ENCODE peak calls at places on chromosomes 7 and 10, in six cellular contexts. One of them, this sample, is unnamed.

GRCh38 chr7:117091721-117092120 is 138.4 kb downstream of the ST7 start:
- DNase-seq in foreskin keratinocyte: no peak
- DNase-seq in neural crest cell: no peak
- DNase-seq in Panc1: no peak
- DNase-seq in glutamatergic neuron: no peak
- DNase-seq in ascending aorta: no peak
- DNase-seq in this sample: no peak

GRCh38 chr7:86470763-86471162 is 172.9 kb upstream of the GRM3 start:
- DNase-seq in foreskin keratinocyte: no peak
- DNase-seq in neural crest cell: no peak
- DNase-seq in Panc1: no peak
- DNase-seq in glutamatergic neuron: no peak
- DNase-seq in ascending aorta: no peak
- DNase-seq in this sample: no peak

GRCh38 chr7:151406886-151407583 is 2.8 kb downstream of the WDR86 start:
- DNase-seq in foreskin keratinocyte: no peak
- DNase-seq in neural crest cell: no peak
- DNase-seq in Panc1: no peak
- DNase-seq in glutamatergic neuron: no peak
- DNase-seq in ascending aorta: no peak
- DNase-seq in this sample: no peak

GRCh38 chr7:35025391-35025870 is 11.9 kb downstream of the DPY19L1 start:
- DNase-seq in foreskin keratinocyte: no peak
- DNase-seq in neural crest cell: no peak
- DNase-seq in Panc1: no peak
- DNase-seq in glutamatergic neuron: no peak
- DNase-seq in ascending aorta: no peak
- DNase-seq in this sample: no peak

GRCh38 chr10:127398140-127398966 is 150.8 kb upstream of the NPS start:
- DNase-seq in foreskin keratinocyte: no peak
- DNase-seq in neural crest cell: no peak
- DNase-seq in Panc1: no peak
- DNase-seq in glutamatergic neuron: no peak
- DNase-seq in ascending aorta: no peak
- DNase-seq in this sample: peak

GRCh38 chr10:117241541-117242462 is 888 bp downstream of the SLC18A2 start:
- DNase-seq in foreskin keratinocyte: no peak
- DNase-seq in neural crest cell: no peak
- DNase-seq in Panc1: no peak
- DNase-seq in glutamatergic neuron: peak
- DNase-seq in ascending aorta: no peak
- DNase-seq in this sample: no peak

GRCh38 chr7:82442492-82443043 is 1.0 kb downstream of the CACNA2D1 start:
- DNase-seq in foreskin keratinocyte: peak
- DNase-seq in neural crest cell: no peak
- DNase-seq in Panc1: peak
- DNase-seq in glutamatergic neuron: peak
- DNase-seq in ascending aorta: no peak
- DNase-seq in this sample: no peak

GRCh38 chr10:87093461-87094372 is 926 bp downstream of the GLUD1 start:
- DNase-seq in foreskin keratinocyte: peak
- DNase-seq in neural crest cell: peak
- DNase-seq in Panc1: no peak
- DNase-seq in glutamatergic neuron: peak
- DNase-seq in ascending aorta: peak
- DNase-seq in this sample: no peak

GRCh38 chr10:114166053-114166452 is 8.0 kb downstream of the CCDC186 start:
- DNase-seq in foreskin keratinocyte: no peak
- DNase-seq in neural crest cell: no peak
- DNase-seq in Panc1: no peak
- DNase-seq in glutamatergic neuron: no peak
- DNase-seq in ascending aorta: no peak
- DNase-seq in this sample: no peak

GRCh38 chr10:1434912-1435692 is 302.2 kb downstream of the ADARB2 start:
- DNase-seq in foreskin keratinocyte: no peak
- DNase-seq in neural crest cell: no peak
- DNase-seq in Panc1: no peak
- DNase-seq in glutamatergic neuron: peak
- DNase-seq in ascending aorta: no peak
- DNase-seq in this sample: no peak

GRCh38 chr7:119606297-119606696 is 666.7 kb upstream of the KCND2 start:
- DNase-seq in foreskin keratinocyte: no peak
- DNase-seq in neural crest cell: no peak
- DNase-seq in Panc1: no peak
- DNase-seq in glutamatergic neuron: no peak
- DNase-seq in ascending aorta: no peak
- DNase-seq in this sample: no peak
- TF ChIP-seq CTCF in foreskin keratinocyte: no peak
- TF ChIP-seq CTCF in neural crest cell: no peak
- TF ChIP-seq CTCF in Panc1: no peak
- TF ChIP-seq CTCF in glutamatergic neuron: no peak
- TF ChIP-seq CTCF in ascending aorta: no peak
- TF ChIP-seq CTCF in this sample: no peak

DNA sequence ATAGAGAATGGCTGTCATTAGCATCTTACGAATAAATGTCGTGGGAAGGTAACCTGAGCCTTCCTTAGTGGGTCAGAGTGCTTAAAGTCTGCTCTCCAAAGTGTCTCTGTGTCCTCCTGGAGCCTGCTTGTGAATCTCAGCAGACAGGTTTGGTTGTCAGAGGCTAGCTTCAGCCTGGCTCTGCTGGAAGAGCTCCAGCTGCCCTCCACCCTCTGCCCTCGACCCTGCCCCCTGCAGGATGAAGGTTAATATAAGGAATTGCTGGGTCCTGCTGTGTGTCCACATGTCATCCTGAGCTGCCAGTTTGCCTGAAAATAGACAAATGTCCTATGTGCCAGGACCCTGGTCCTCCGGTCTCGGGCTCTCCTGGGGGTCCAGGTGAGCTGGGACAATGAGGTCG is 33.5 kb downstream of the FAM241B start:
- DNase-seq in foreskin keratinocyte: no peak
- DNase-seq in neural crest cell: no peak
- DNase-seq in Panc1: no peak
- DNase-seq in glutamatergic neuron: peak
- DNase-seq in ascending aorta: no peak
- DNase-seq in this sample: no peak
- TF ChIP-seq CTCF in foreskin keratinocyte: no peak
- TF ChIP-seq CTCF in neural crest cell: peak
- TF ChIP-seq CTCF in Panc1: no peak
- TF ChIP-seq CTCF in glutamatergic neuron: peak
- TF ChIP-seq CTCF in ascending aorta: no peak
- TF ChIP-seq CTCF in this sample: no peak

DNA sequence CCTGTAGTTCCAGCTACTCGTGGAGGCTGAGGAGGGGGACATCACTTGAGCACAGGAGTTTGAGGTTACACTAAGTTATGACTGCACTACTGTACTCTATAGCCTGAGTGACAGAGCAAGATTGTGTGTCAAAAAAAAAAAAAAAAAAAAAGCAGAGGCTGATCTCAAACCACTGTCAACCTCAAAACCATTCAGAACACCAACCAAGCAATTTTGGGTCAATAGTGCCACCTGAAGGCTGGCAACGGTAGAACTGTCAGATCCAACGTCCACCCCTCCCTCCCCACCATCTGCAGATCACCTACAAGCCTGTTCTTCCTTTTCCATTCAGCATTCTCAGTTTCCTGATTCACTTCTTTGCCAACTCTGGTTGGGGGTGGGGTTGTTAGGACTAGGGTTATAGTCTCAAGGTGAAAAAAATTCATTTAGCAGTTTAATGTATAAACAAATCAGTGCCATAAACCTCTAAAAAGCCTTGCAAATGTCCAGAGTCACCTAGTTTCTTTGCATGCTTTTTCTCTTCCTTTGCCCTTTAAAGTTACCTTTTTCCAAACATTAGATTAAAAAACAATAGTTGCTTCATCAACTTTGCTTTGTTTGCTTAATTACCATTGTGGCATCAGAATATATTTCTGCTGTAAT is 2.6 kb downstream of the MRPS33 start:
- DNase-seq in foreskin keratinocyte: peak
- DNase-seq in neural crest cell: peak
- DNase-seq in Panc1: peak
- DNase-seq in glutamatergic neuron: peak
- DNase-seq in ascending aorta: peak
- DNase-seq in this sample: peak
- TF ChIP-seq CTCF in foreskin keratinocyte: peak
- TF ChIP-seq CTCF in neural crest cell: peak
- TF ChIP-seq CTCF in Panc1: peak
- TF ChIP-seq CTCF in glutamatergic neuron: peak
- TF ChIP-seq CTCF in ascending aorta: peak
- TF ChIP-seq CTCF in this sample: peak

DNA sequence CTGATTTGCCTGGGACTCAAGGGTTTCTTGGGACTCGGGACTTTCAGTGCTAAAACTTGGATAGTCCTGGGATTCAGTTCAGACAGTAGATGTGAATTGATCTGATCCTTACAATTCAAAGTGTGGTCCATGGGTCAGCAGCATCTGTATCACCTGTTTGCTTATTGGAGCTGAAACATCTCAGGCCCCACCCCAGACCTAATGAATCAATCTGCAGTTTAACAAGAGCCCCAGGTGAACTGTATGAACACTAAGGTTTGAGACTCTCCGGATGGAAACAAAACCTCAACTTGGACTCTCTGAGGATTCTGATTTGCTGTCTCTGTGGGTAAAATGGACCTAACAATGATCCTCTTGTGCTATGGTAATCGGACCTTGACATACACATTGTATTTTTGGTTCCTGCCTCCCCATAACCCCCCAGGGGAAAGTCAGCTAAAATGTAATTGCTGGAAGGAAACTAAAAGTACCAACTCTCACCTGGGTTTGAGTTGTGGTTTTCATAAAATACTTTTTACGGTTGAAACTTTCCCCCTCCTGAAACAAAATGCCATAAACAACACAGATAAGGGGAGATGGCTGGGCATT is 11.7 kb downstream of the CYP26A1 start:
- DNase-seq in foreskin keratinocyte: no peak
- DNase-seq in neural crest cell: no peak
- DNase-seq in Panc1: no peak
- DNase-seq in glutamatergic neuron: no peak
- DNase-seq in ascending aorta: no peak
- DNase-seq in this sample: no peak
- TF ChIP-seq CTCF in foreskin keratinocyte: no peak
- TF ChIP-seq CTCF in neural crest cell: no peak
- TF ChIP-seq CTCF in Panc1: no peak
- TF ChIP-seq CTCF in glutamatergic neuron: no peak
- TF ChIP-seq CTCF in ascending aorta: no peak
- TF ChIP-seq CTCF in this sample: no peak

DNA sequence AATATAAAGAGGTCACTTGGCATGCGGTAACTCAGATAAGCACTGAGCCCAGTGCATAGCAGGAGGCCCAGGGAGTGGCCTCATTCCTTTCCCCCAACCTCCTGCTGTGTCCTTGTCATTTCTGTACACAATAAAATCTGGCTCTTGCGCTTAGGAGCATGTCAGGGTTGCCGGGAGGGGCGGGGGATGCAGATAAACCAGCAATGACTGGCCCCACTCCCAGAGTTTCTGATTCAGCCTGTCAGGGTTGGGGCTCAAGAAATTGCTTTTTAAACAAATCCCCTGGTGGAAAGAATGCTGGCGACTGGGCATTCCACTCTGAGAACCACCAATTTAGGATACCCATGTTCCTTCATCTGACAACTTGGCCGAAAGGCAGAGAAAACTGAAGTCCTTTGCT is 376.5 kb downstream of the TCERG1L start:
- DNase-seq in foreskin keratinocyte: no peak
- DNase-seq in neural crest cell: no peak
- DNase-seq in Panc1: no peak
- DNase-seq in glutamatergic neuron: no peak
- DNase-seq in ascending aorta: peak
- DNase-seq in this sample: no peak
- TF ChIP-seq CTCF in foreskin keratinocyte: no peak
- TF ChIP-seq CTCF in neural crest cell: peak
- TF ChIP-seq CTCF in Panc1: no peak
- TF ChIP-seq CTCF in glutamatergic neuron: no peak
- TF ChIP-seq CTCF in ascending aorta: no peak
- TF ChIP-seq CTCF in this sample: no peak

DNA sequence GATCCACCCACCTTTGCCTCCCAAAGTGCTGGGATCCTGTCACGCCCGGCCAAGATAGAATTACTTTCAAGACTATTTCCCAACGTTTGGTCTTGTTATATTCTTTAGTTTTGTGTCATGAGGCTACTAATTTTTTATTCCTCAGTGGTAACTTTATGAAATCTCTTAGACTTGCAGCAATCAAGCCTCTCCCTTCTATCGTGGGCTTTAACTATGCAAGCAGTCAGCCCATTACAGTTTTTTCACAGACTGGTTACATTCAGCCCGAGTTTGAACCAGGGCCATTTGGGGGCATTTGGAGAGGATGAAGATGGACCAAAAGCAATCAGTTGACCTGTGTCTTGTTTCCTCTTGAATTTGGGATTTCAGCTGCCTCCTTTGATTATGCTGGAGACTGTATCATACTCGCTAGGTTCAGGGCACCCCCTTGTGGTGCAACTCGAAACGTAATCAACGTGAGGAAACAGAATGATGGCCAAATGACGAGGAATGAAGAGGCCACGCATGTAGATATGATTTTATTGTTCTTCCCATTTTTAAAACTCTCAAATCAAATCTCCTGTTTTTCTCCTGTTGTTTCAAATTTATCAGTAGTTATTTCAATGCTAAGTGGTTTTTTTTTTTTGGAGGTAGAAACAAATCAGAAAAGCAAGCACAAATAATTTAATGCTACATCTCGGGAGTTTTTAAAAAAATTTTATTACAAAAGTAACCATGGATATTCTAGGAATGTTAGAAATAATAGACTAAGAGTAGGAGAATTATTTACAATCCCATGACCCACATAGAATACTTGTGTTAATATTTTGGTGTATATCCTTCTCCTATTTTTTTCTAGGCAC is 151.6 kb downstream of the KIAA1217 start:
- DNase-seq in foreskin keratinocyte: no peak
- DNase-seq in neural crest cell: peak
- DNase-seq in Panc1: peak
- DNase-seq in glutamatergic neuron: peak
- DNase-seq in ascending aorta: peak
- DNase-seq in this sample: no peak
- TF ChIP-seq CTCF in foreskin keratinocyte: peak
- TF ChIP-seq CTCF in neural crest cell: peak
- TF ChIP-seq CTCF in Panc1: peak
- TF ChIP-seq CTCF in glutamatergic neuron: peak
- TF ChIP-seq CTCF in ascending aorta: peak
- TF ChIP-seq CTCF in this sample: peak

DNA sequence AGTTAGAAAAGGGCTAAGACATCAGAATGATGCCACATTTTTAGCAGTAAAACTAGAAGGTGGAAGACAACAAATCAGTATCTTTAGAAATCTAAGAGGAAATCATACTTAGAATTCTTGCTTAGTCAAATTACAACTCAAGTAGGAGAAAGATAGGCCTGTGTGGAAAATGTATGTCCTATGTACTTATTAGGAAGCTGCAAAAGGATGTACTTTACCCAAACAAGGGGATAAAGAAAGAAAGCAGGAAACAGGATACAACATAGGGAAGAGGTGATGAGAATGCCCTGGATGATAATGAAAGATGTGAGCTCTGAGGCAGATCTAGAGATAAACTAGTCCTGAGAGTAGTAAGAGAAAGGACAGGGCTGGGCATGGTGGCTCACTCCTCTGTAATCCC is 54.9 kb downstream of the RNLS start:
- DNase-seq in foreskin keratinocyte: no peak
- DNase-seq in neural crest cell: no peak
- DNase-seq in Panc1: no peak
- DNase-seq in glutamatergic neuron: no peak
- DNase-seq in ascending aorta: no peak
- DNase-seq in this sample: no peak
- TF ChIP-seq CTCF in foreskin keratinocyte: no peak
- TF ChIP-seq CTCF in neural crest cell: no peak
- TF ChIP-seq CTCF in Panc1: no peak
- TF ChIP-seq CTCF in glutamatergic neuron: no peak
- TF ChIP-seq CTCF in ascending aorta: no peak
- TF ChIP-seq CTCF in this sample: no peak